ENCODE peak calls at places on chromosomes 6 and 20, in four cellular contexts. One of them, this sample, is unnamed.

GRCh38 chr6:153215242-153215641 is 84.2 kb upstream of the RGS17 start:
- DNase-seq in spleen: no peak
- DNase-seq in uterus: no peak
- DNase-seq in ovary: no peak
- DNase-seq in this sample: no peak

GRCh38 chr6:87756858-87757257 is 54.8 kb upstream of the AKIRIN2 start:
- DNase-seq in spleen: peak; percentile 82
- DNase-seq in uterus: no peak
- DNase-seq in ovary: no peak
- DNase-seq in this sample: no peak

GRCh38 chr20:31851240-31851955 is 6.0 kb upstream of the FOXS1 start:
- DNase-seq in spleen: no peak
- DNase-seq in uterus: no peak
- DNase-seq in ovary: no peak
- DNase-seq in this sample: no peak

GRCh38 chr6:112562348-112563220 is 215.5 kb downstream of the RFPL4B start:
- DNase-seq in spleen: no peak
- DNase-seq in uterus: no peak
- DNase-seq in ovary: peak; percentile 32
- DNase-seq in this sample: no peak

GRCh38 chr6:63819831-63820230 is 184.2 kb downstream of the PHF3 start:
- DNase-seq in spleen: no peak
- DNase-seq in uterus: no peak
- DNase-seq in ovary: no peak
- DNase-seq in this sample: no peak

GRCh38 chr20:39263076-39263475 is 300.9 kb downstream of the DHX35 start:
- DNase-seq in spleen: no peak
- DNase-seq in uterus: no peak
- DNase-seq in ovary: no peak
- DNase-seq in this sample: no peak

GRCh38 chr20:33684533-33685327 is 1.5 kb downstream of the E2F1 start:
- DNase-seq in spleen: no peak
- DNase-seq in uterus: no peak
- DNase-seq in ovary: peak; percentile 60
- DNase-seq in this sample: no peak

GRCh38 chr6:92687278-92687677 is 732.1 kb downstream of the EPHA7 start:
- DNase-seq in spleen: no peak
- DNase-seq in uterus: no peak
- DNase-seq in ovary: no peak
- DNase-seq in this sample: no peak

GRCh38 chr6:119495230-119495683 is 145.7 kb upstream of the MAN1A1 start:
- DNase-seq in spleen: peak; percentile 85
- DNase-seq in uterus: no peak
- DNase-seq in ovary: no peak
- DNase-seq in this sample: peak; percentile 18

GRCh38 chr6:134967711-134968110 is 17.8 kb upstream of the ALDH8A1 start:
- DNase-seq in spleen: no peak
- DNase-seq in uterus: no peak
- DNase-seq in ovary: no peak
- DNase-seq in this sample: no peak

GRCh38 chr6:93059911-93060310 is 359.4 kb downstream of the EPHA7 start:
- DNase-seq in spleen: no peak
- DNase-seq in uterus: no peak
- DNase-seq in ovary: no peak
- DNase-seq in this sample: no peak

GRCh38 chr6:3568396-3569082 is 111.7 kb upstream of the SLC22A23 start:
- DNase-seq in spleen: no peak
- DNase-seq in uterus: no peak
- DNase-seq in ovary: no peak
- DNase-seq in this sample: no peak

GRCh38 chr6:135962731-135963130 is 111.2 kb downstream of the PDE7B start:
- DNase-seq in spleen: no peak
- DNase-seq in uterus: no peak
- DNase-seq in ovary: no peak
- DNase-seq in this sample: no peak

GRCh38 chr6:32153252-32153834 is 598 bp upstream of the PPT2 start:
- DNase-seq in spleen: peak; percentile 79
- DNase-seq in uterus: peak; percentile 57
- DNase-seq in ovary: peak; percentile 67
- DNase-seq in this sample: peak; percentile 71

GRCh38 chr6:155882527-155883333 is 427.1 kb upstream of the NOX3 start:
- DNase-seq in spleen: no peak
- DNase-seq in uterus: no peak
- DNase-seq in ovary: no peak
- DNase-seq in this sample: no peak

GRCh38 chr6:9801255-9801757 is 613.6 kb downstream of the TFAP2A start:
- DNase-seq in spleen: no peak
- DNase-seq in uterus: no peak
- DNase-seq in ovary: no peak
- DNase-seq in this sample: no peak

GRCh38 chr20:32445539-32446273 is 87.6 kb downstream of the ASXL1 start:
- DNase-seq in spleen: no peak
- DNase-seq in uterus: no peak
- DNase-seq in ovary: no peak
- DNase-seq in this sample: no peak

GRCh38 chr20:7971536-7972285 is 31.5 kb upstream of the HAO1 start:
- DNase-seq in spleen: no peak
- DNase-seq in uterus: no peak
- DNase-seq in ovary: no peak
- DNase-seq in this sample: no peak

GRCh38 chr6:144898052-144898689 is 613.0 kb downstream of the UTRN start:
- DNase-seq in spleen: no peak
- DNase-seq in uterus: no peak
- DNase-seq in ovary: no peak
- DNase-seq in this sample: no peak

GRCh38 chr20:36792422-36792821 is 18.9 kb upstream of the DSN1 start:
- DNase-seq in spleen: no peak
- DNase-seq in uterus: peak; percentile 42
- DNase-seq in ovary: peak; percentile 53
- DNase-seq in this sample: peak; percentile 41
- TF ChIP-seq CTCF in spleen: no peak
- TF ChIP-seq CTCF in uterus: no peak
- TF ChIP-seq CTCF in ovary: no peak
- TF ChIP-seq CTCF in this sample: peak; percentile 57

GRCh38 chr20:10309326-10309725 is 90.7 kb downstream of the SNAP25 start:
- DNase-seq in spleen: no peak
- DNase-seq in uterus: no peak
- DNase-seq in ovary: no peak
- DNase-seq in this sample: no peak

GRCh38 chr20:10304474-10305046 is 85.9 kb downstream of the SNAP25 start:
- DNase-seq in spleen: no peak
- DNase-seq in uterus: no peak
- DNase-seq in ovary: no peak
- DNase-seq in this sample: no peak

GRCh38 chr20:10306440-10307358 is 88.1 kb downstream of the SNAP25 start:
- DNase-seq in spleen: no peak
- DNase-seq in uterus: no peak
- DNase-seq in ovary: no peak
- DNase-seq in this sample: no peak

GRCh38 chr20:10308652-10309051 is 90.0 kb downstream of the SNAP25 start:
- DNase-seq in spleen: no peak
- DNase-seq in uterus: no peak
- DNase-seq in ovary: no peak
- DNase-seq in this sample: no peak

GRCh38 chr20:10307359-10307735 is 88.7 kb downstream of the SNAP25 start:
- DNase-seq in spleen: no peak
- DNase-seq in uterus: no peak
- DNase-seq in ovary: no peak
- DNase-seq in this sample: no peak
- TF ChIP-seq POLR2A in spleen: no peak
- TF ChIP-seq POLR2A in uterus: no peak
- TF ChIP-seq POLR2A in ovary: no peak
- TF ChIP-seq POLR2A in this sample: no peak

DNA sequence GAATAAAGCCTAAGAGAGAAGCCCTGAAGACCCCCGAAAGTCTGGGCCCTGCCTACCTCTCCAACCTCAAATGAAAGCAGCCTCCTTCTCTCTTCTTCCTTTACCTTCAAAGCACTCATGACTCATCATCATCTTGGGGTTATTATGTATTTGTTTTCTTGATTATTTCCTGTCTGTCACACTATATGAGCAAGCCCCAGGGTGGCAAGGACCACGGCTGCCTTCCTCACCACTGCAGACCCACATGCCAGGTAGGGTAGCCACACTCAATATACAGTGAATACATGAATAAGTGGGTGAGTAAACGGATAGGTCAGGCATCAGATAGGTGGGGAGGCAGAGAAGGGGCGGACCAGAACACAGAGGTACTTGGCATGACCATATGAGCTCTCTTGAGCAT is 8.8 kb downstream of the WFDC3 start:
- DNase-seq in spleen: no peak
- DNase-seq in uterus: no peak
- DNase-seq in ovary: no peak
- DNase-seq in this sample: no peak
- H3K27ac ChIP-seq in spleen: no peak overlapping the region
- H3K27ac ChIP-seq in uterus: no peak overlapping the region
- H3K27ac ChIP-seq in ovary: no peak overlapping the region
- H3K27ac ChIP-seq in this sample: peak overlapping the region; percentile 89

DNA sequence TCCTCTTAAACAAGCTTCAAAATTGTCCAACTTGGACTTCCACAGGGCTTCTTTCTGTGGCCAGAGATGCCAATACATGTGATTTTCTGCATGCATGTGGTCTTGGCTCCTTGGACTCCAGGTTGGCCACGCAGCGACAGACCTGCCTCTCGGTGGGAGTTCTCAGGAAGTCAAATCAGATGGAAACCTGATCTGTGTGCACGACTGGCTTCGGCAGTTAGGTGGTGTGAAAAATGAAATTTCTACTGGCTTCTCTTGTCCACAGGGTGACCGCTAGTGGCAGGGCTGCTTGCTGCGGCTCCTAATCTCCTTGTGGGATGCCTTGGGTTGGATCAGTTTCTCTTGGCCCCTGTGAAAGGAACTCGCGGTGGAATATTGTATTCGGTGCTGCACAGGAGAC is 57.3 kb downstream of the PHACTR3 start:
- DNase-seq in spleen: no peak
- DNase-seq in uterus: no peak
- DNase-seq in ovary: no peak
- DNase-seq in this sample: no peak
- TF ChIP-seq CTCF in spleen: no peak
- TF ChIP-seq CTCF in uterus: no peak
- TF ChIP-seq CTCF in ovary: no peak
- TF ChIP-seq CTCF in this sample: no peak

DNA sequence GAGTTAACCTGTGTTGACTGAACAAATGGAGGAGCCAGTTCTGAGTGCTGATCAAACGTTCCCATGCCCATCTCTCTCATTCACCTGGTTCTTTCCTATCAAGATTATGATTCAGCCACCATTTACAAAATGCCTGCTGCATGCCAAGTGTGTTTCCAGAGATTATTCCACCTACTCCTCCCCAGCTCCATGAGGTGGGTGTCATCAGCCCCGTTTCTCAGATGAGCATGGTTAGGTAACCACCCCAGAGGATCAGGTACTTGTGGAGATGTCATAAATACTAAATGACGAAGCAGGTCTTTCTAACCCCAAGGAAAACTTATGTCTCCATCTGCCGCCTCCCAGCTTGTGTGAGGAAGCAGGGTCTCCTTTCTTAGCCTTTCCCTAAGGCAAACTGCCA is 2.1 kb downstream of the BANF2 start:
- DNase-seq in spleen: no peak
- DNase-seq in uterus: no peak
- DNase-seq in ovary: no peak
- DNase-seq in this sample: no peak
- TF ChIP-seq POLR2A in spleen: no peak
- TF ChIP-seq POLR2A in uterus: no peak
- TF ChIP-seq POLR2A in ovary: no peak
- TF ChIP-seq POLR2A in this sample: no peak

GRCh38 chr6:46452312-46452917 is 38.8 kb downstream of the RCAN2 start:
- DNase-seq in spleen: no peak
- DNase-seq in uterus: no peak
- DNase-seq in ovary: no peak
- DNase-seq in this sample: no peak

GRCh38 chr6:46453221-46453620 is 38.0 kb downstream of the RCAN2 start:
- DNase-seq in spleen: no peak
- DNase-seq in uterus: no peak
- DNase-seq in ovary: no peak
- DNase-seq in this sample: no peak

GRCh38 chr6:46451343-46451742 is 39.9 kb downstream of the RCAN2 start:
- DNase-seq in spleen: no peak
- DNase-seq in uterus: no peak
- DNase-seq in ovary: no peak
- DNase-seq in this sample: no peak

GRCh38 chr6:46453756-46454316 is 37.4 kb downstream of the RCAN2 start:
- DNase-seq in spleen: no peak
- DNase-seq in uterus: no peak
- DNase-seq in ovary: no peak
- DNase-seq in this sample: no peak

GRCh38 chr6:46454691-46455090 is 36.6 kb downstream of the RCAN2 start:
- DNase-seq in spleen: no peak
- DNase-seq in uterus: no peak
- DNase-seq in ovary: no peak
- DNase-seq in this sample: no peak
- H3K27ac ChIP-seq in spleen: no peak overlapping the region
- H3K27ac ChIP-seq in uterus: no peak overlapping the region
- H3K27ac ChIP-seq in ovary: no peak overlapping the region
- H3K27ac ChIP-seq in this sample: peak overlapping the region; percentile 23